ENCODE peak calls at places on chromosome 4, in seven cellular contexts. U is lower leg skin, B is MG63, C is heart right ventricle, S is ecto neural progenitor cell, O is PC-9, D is NCI-H2029. M is an unnamed sample.

GRCh38 chr4:168877407-168877778 is 132.7 kb downstream of the CBR4 start:
- DNase-seq in S (no peak), B (no peak), D (no peak), O (no peak), C (no peak), U (no peak), M (no peak)

GRCh38 chr4:2871466-2871865 is 27.8 kb downstream of the ADD1 start:
- DNase-seq in D (no peak), U (no peak), O (no peak), B (no peak), C (no peak), S (no peak), M (no peak)

GRCh38 chr4:104747635-104748034 is 252.9 kb upstream of the CXXC4 start:
- DNase-seq in O (peak; percentile 2), D (no peak), S (no peak), U (no peak), B (no peak), C (no peak), M (no peak)

GRCh38 chr4:48578132-48578964 is 88.3 kb downstream of the ZAR1 start:
- DNase-seq in B (peak; percentile 23), S (no peak), O (peak; percentile 37), C (no peak), U (peak; percentile 77), D (peak; percentile 44), M (peak; percentile 51)

GRCh38 chr4:52646096-52646495 is 13.0 kb downstream of the USP46 start:
- DNase-seq in S (no peak), D (no peak), U (no peak), C (no peak), B (no peak), O (no peak), M (no peak)

GRCh38 chr4:114811564-114812360 is 213.2 kb downstream of the UGT8 start:
- DNase-seq in O (no peak), C (no peak), S (no peak), U (no peak), B (no peak), D (no peak), M (no peak)

GRCh38 chr4:123849495-123849894 is 452.9 kb downstream of the SPRY1 start:
- DNase-seq in C (no peak), B (no peak), U (no peak), O (no peak), S (no peak), D (no peak), M (no peak)

GRCh38 chr4:8039290-8039689 is 99.6 kb upstream of the AFAP1 start:
- DNase-seq in D (peak; percentile 94), B (no peak), S (peak; percentile 63), O (no peak), C (no peak), U (no peak), M (no peak)

GRCh38 chr4:22090655-22091350 is 142.2 kb upstream of the KCNIP4 start:
- DNase-seq in U (no peak), S (no peak), C (no peak), D (no peak), O (no peak), B (no peak), M (no peak)

GRCh38 chr4:121041307-121042090 is 30.8 kb downstream of the NDNF start:
- DNase-seq in C (no peak), O (no peak), B (no peak), U (no peak), S (no peak), D (no peak), M (no peak)

GRCh38 chr4:80115368-80116181 is 42.5 kb upstream of the ANTXR2 start:
- DNase-seq in U (no peak), S (no peak), O (no peak), D (no peak), B (no peak), C (no peak), M (peak; percentile 48)

GRCh38 chr4:8221476-8221875 is 22.4 kb downstream of the SH3TC1 start:
- DNase-seq in S (no peak), B (no peak), O (no peak), C (no peak), D (no peak), U (no peak), M (no peak)

GRCh38 chr4:88522702-88523324 is 763 bp downstream of the PYURF start:
- DNase-seq in U (no peak), O (peak; percentile 9), B (peak; percentile 43), S (peak; percentile 50), D (no peak), C (peak; percentile 24), M (peak; percentile 16)

GRCh38 chr4:99321241-99322191 is at the start of gene ADH1B:
- DNase-seq in O (no peak), S (no peak), U (no peak), B (no peak), D (no peak), C (no peak), M (no peak)

GRCh38 chr4:179415842-179416223 is 1973.6 kb upstream of the AGA start:
- DNase-seq in B (no peak), U (no peak), C (no peak), D (no peak), O (peak; percentile 11), S (no peak), M (no peak)

GRCh38 chr4:7199771-7200441 is 7.6 kb downstream of the SORCS2 start:
- DNase-seq in C (no peak), U (no peak), D (no peak), S (peak; percentile 31), O (no peak), B (no peak), M (no peak)

GRCh38 chr4:80461412-80461811 is 125.9 kb downstream of the CFAP299 start:
- DNase-seq in D (no peak), C (no peak), B (no peak), O (no peak), U (no peak), S (no peak), M (no peak)

GRCh38 chr4:103786014-103786413 is 66.2 kb upstream of the TACR3 start:
- DNase-seq in B (no peak), C (no peak), D (peak; percentile 45), S (peak; percentile 51), U (no peak), O (peak; percentile 2), M (no peak)

M was measured in posterior cingulate gyrus.